ENCODE peak calls at places on chromosomes 7 and 10, in six cellular contexts. V is ovary, K is IMR-90, J is esophagus squamous epithelium, T is upper lobe of left lung, N is heart left ventricle. Z is an unnamed sample. For H3K4me1, the result is how much of the 10 kb centered on the place peaks cover.

GRCh38 chr10:48946891-48947500 is 7.4 kb upstream of the LRRC18 start:
- DNase-seq in V (no peak), K (no peak), J (no peak), T (no peak), N (no peak), Z (no peak)

GRCh38 chr10:132272061-132272766 is 35.5 kb downstream of the STK32C start:
- DNase-seq in V (peak), K (peak), J (no peak), T (peak), N (no peak), Z (peak)

GRCh38 chr7:117808273-117808868 is 64.9 kb downstream of the CTTNBP2 start:
- DNase-seq in V (peak), K (no peak), J (no peak), T (no peak), N (peak), Z (no peak)

GRCh38 chr10:12193193-12193592 is 2.5 kb downstream of the NUDT5 start:
- DNase-seq in V (no peak), K (peak), J (no peak), T (no peak), N (no peak), Z (no peak)

GRCh38 chr7:55127135-55127551 is 108.3 kb downstream of the EGFR start:
- DNase-seq in V (no peak), K (no peak), J (no peak), T (no peak), N (no peak), Z (no peak)

GRCh38 chr7:139734395-139734794 is 43.4 kb downstream of the HIPK2 start:
- DNase-seq in V (peak), K (peak), J (no peak), T (no peak), N (peak), Z (peak)

GRCh38 chr10:72276013-72276387 is 2.3 kb downstream of the DDIT4 start:
- DNase-seq in V (peak), K (no peak), J (no peak), T (no peak), N (no peak), Z (no peak)

GRCh38 chr10:4243651-4244050 is 458.6 kb upstream of the KLF6 start:
- DNase-seq in V (peak), K (peak), J (no peak), T (no peak), N (peak), Z (no peak)

GRCh38 chr7:80847027-80847426 is 71.8 kb downstream of the SEMA3C start:
- DNase-seq in V (no peak), K (peak), J (no peak), T (no peak), N (no peak), Z (no peak)

GRCh38 chr7:69780377-69780776 is 182.1 kb downstream of the AUTS2 start:
- DNase-seq in V (no peak), K (no peak), J (no peak), T (no peak), N (no peak), Z (no peak)

GRCh38 chr10:28592953-28593352 is 60.0 kb downstream of the WAC start:
- DNase-seq in V (no peak), K (peak), J (no peak), T (no peak), N (no peak), Z (no peak)

GRCh38 chr7:24718431-24718831 is 38.8 kb downstream of the GSDME start:
- DNase-seq in V (no peak), K (no peak), J (no peak), T (no peak), N (no peak), Z (no peak)

GRCh38 chr10:110323503-110323902 is 18.8 kb upstream of the SMNDC1 start:
- DNase-seq in V (no peak), K (peak), J (no peak), T (no peak), N (no peak), Z (no peak)

GRCh38 chr7:70698219-70698832 is 433.6 kb upstream of the GALNT17 start:
- DNase-seq in V (peak), K (peak), J (no peak), T (no peak), N (peak), Z (peak)

GRCh38 chr7:42618649-42619315 is 293.1 kb downstream of the C7orf25 start:
- DNase-seq in V (no peak), K (no peak), J (no peak), T (no peak), N (no peak), Z (no peak)

GRCh38 chr10:84336406-84336805 is 8.0 kb downstream of the CCSER2 start:
- DNase-seq in V (no peak), K (no peak), J (no peak), T (no peak), N (no peak), Z (no peak)

GRCh38 chr10:3401491-3401938 is 228.9 kb upstream of the PITRM1 start:
- DNase-seq in V (no peak), K (peak), J (no peak), T (no peak), N (no peak), Z (no peak)

GRCh38 chr7:52184006-52184703 is 851.3 kb upstream of the POM121L12 start:
- DNase-seq in V (no peak), K (no peak), J (no peak), T (no peak), N (no peak), Z (no peak)

GRCh38 chr10:118106426-118106825 is 59.7 kb upstream of the RAB11FIP2 start:
- DNase-seq in V (no peak), K (peak), J (no peak), T (no peak), N (no peak), Z (peak)

GRCh38 chr7:3953133-3953532 is 652.1 kb downstream of the SDK1 start:
- DNase-seq in V (no peak), K (no peak), J (no peak), T (no peak), N (no peak), Z (no peak)

GRCh38 chr7:98303906-98304305 is 22.4 kb downstream of the BRI3 start:
- DNase-seq in V (no peak), K (no peak), J (no peak), T (no peak), N (no peak), Z (no peak)

GRCh38 chr7:100572949-100573675 is 588 bp downstream of the SAP25 start:
- DNase-seq in V (peak), K (no peak), J (no peak), T (no peak), N (peak), Z (no peak)

GRCh38 chr10:6678211-6678803 is 98.2 kb upstream of the PRKCQ start:
- DNase-seq in V (peak), K (peak), J (no peak), T (no peak), N (peak), Z (peak)

GRCh38 chr7:16804674-16805439 is at the start of gene AGR2:
- DNase-seq in V (no peak), K (peak), J (no peak), T (no peak), N (no peak), Z (no peak)

GRCh38 chr7:45324683-45325237 is 167.2 kb downstream of the RAMP3 start:
- DNase-seq in V (no peak), K (no peak), J (no peak), T (no peak), N (no peak), Z (no peak)

GRCh38 chr7:78770422-78771410 is 682.8 kb downstream of the MAGI2 start:
- DNase-seq in V (no peak), K (peak), J (no peak), T (no peak), N (no peak), Z (no peak)

GRCh38 chr10:91317541-91317940 is 92.6 kb upstream of the HECTD2 start:
- DNase-seq in V (no peak), K (no peak), J (no peak), T (no peak), N (no peak), Z (no peak)

GRCh38 chr10:60426425-60426824 is 36.8 kb upstream of the ANK3 start:
- DNase-seq in V (no peak), K (peak), J (no peak), T (no peak), N (no peak), Z (no peak)

GRCh38 chr7:44142028-44142427 is 896 bp upstream of the MYL7 start:
- DNase-seq in V (no peak), K (no peak), J (no peak), T (peak), N (no peak), Z (no peak)

GRCh38 chr10:112173201-112173600 is 10.4 kb downstream of the GPAM start:
- DNase-seq in V (no peak), K (no peak), J (no peak), T (no peak), N (no peak), Z (no peak)

GRCh38 chr7:116772926-116773749 is 89.2 kb upstream of the CAPZA2 start:
- DNase-seq in V (no peak), K (no peak), J (no peak), T (no peak), N (no peak), Z (no peak)

GRCh38 chr10:33010132-33011037 is 52.4 kb upstream of the ITGB1 start:
- DNase-seq in V (no peak), K (peak), J (no peak), T (no peak), N (no peak), Z (no peak)

GRCh38 chr7:71982847-71983246 is 429.3 kb downstream of the CALN1 start:
- DNase-seq in V (no peak), K (no peak), J (no peak), T (no peak), N (no peak), Z (no peak)

GRCh38 chr10:18737236-18737635 is 78.0 kb downstream of the ARL5B start:
- DNase-seq in V (no peak), K (peak), J (no peak), T (no peak), N (no peak), Z (no peak)

GRCh38 chr10:74801447-74801846 is 25.0 kb upstream of the KAT6B start:
- DNase-seq in V (no peak), K (no peak), J (no peak), T (no peak), N (no peak), Z (no peak)
- H3K4me1 ChIP-seq in V (under half), K (under half), J (under half), T (under half), N (under half), Z (under half)

GRCh38 chr10:127346604-127347003 is 150.2 kb upstream of the INSYN2A start:
- DNase-seq in V (no peak), K (no peak), J (no peak), T (no peak), N (no peak), Z (no peak)
- TF ChIP-seq CTCF in V (no peak), K (no peak), J (no peak), T (no peak), N (no peak), Z (no peak)

DNA sequence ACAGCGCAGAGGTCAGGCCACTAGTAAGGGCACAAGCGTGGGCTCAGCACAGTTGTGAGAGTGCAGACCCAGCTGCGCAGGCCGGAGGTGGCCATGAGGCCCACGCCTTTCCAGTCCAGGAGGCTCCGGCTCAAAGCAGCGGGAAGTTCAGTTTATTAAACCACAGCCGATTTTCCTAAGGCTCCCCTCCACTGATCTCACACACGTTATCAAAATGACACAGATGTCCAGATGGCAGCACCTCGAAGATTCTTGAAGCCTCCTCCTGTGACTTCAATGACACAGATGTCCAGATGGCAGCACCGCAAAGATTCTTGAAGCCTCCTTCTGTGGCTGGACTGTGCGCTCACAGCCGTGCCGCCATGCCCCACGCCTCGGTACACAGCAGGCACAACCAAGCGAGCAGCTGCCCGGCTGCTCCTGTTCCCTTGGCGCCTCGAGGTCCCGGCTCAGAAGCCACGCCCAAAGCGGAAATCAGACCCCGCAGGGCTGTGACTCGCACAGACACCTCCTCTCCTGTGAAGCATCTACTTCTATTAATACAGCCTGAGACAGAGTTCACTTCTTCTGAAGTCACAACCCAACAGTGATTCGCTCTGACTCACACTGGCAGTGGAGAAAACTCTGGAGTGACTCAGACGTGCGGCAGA is 122.7 kb downstream of the MAD1L1 start:
- DNase-seq in V (no peak), K (peak), J (no peak), T (peak), N (no peak), Z (no peak)
- TF ChIP-seq POLR2A in V (no peak), K (no peak), J (no peak), T (no peak), N (no peak), Z (no peak)

DNA sequence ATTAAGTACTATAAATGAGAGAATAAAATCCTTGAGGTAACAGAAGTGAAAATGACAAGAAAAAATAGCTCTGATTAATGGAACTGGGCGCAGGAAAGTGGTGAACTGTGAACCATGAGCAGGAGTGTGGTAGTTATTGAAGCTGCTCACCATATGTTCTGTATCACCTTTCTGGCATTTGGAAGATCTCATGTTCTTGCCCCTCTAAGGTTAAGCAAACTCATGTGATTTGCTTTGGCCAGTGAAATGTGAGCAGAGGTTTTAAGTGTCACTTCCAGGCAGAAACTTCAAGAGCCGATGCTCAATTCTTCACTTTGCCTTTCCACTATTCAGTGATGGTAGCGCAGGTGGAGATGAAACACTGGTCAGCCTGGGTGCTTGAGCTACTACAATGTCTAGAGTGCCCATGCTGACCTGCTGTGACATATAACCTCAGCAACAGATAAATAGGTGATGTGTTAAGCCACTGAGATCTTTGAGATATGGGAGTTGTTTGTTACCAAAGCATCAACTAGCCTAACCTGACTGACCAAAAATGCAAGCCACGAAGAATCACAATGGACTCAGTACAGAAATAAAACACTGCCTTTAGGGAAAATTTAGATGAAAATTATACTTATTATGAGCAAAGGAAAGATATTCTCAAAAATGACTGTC is 18.4 kb downstream of the MTPAP start:
- DNase-seq in V (no peak), K (peak), J (no peak), T (no peak), N (no peak), Z (no peak)
- H3K4me1 ChIP-seq in V (under half), K (under half), J (under half), T (under half), N (under half), Z (under half)

GRCh38 chr7:97064020-97064419 is 39.4 kb upstream of the DLX5 start:
- DNase-seq in V (no peak), K (no peak), J (no peak), T (no peak), N (no peak), Z (no peak)

DNA sequence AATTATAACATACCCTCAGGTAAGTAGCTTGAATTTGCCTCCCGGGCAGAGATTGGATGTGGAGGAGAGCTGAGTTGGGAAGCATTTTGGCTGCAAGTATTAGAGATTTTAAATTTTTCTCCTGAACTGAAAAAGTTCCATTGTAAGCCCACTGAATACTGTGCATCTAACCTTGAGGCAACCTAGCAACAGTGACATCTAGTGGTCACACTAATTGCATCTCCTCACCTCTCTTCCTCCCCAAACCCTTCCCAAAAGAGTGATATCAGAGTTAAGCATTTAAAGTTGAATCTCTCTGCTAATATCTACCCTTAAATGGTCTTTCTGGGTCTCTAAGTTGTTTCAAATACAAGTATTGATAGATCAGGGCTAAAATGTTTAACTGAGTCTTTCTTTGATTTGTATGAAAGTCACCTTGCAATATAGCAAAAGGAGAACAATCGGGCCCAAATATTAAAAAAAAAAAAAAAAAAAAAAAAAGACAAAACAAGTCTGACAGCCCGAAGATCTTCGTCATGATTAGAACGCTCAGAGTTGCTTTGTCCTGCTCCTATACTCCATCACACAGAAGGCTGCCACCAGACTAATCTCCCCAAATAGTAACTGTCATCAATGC is 40.4 kb upstream of the DLX5 start:
- DNase-seq in V (no peak), K (peak), J (no peak), T (no peak), N (no peak), Z (peak)
- TF ChIP-seq CTCF in V (no peak), K (peak), J (no peak), T (peak), N (peak), Z (peak)

DNA sequence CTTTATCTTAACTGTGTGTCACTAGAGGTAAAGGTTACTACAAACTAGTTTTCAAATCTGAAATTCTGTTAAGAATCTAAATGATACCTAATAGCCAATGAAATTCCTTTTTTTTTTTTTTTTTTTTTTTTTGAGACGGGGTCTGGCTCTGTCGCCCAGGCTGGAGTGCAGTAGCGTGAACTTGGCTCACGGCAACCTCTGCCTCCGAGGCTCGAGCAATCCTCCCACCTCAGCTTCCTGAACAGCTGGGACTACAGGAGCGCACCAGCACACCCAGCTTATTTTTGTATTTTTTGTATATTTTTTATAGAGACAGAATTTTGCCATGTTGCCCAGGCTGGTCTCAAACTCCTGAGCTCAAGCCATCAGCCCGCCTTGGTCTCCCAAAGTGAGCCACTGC is 160.3 kb upstream of the NEBL start:
- DNase-seq in V (no peak), K (no peak), J (no peak), T (no peak), N (no peak), Z (no peak)
- TF ChIP-seq POLR2A in V (no peak), K (no peak), J (no peak), T (no peak), N (no peak), Z (no peak)

GRCh38 chr7:33678675-33679335 is 226.5 kb upstream of the BMPER start:
- DNase-seq in V (no peak), K (no peak), J (no peak), T (no peak), N (no peak), Z (no peak)
- H3K4me1 ChIP-seq in V (under half), K (under half), J (under half), T (under half), N (under half), Z (under half)

Z was measured in testis.